ENCODE peak calls at places on chromosomes 6 and 20, in six cellular contexts. Q is lung microvascular endothelial cell, Y is iPS-NIHi11, S is T-cell, D is fibroblast of lung, W is neural progenitor cell. B is an unnamed sample.

GRCh38 chr6:27575594-27576361 is 102.9 kb upstream of the ZNF184 start:
- DNase-seq in Q (no peak), Y (no peak), S (no peak), D (no peak), W (no peak), B (no peak)

GRCh38 chr20:50467618-50468373 is 42.4 kb upstream of the PTPN1 start:
- DNase-seq in Q (peak; percentile 57), Y (peak; percentile 67), S (peak; percentile 16), D (peak; percentile 68), W (peak; percentile 31), B (peak; percentile 28)

GRCh38 chr20:52193133-52193532 is 1.6 kb upstream of the ZFP64 start:
- DNase-seq in Q (no peak), Y (no peak), S (no peak), D (no peak), W (no peak), B (no peak)

GRCh38 chr20:20204326-20204725 is 152.0 kb downstream of the CFAP61 start:
- DNase-seq in Q (no peak), Y (no peak), S (no peak), D (no peak), W (no peak), B (no peak)

GRCh38 chr6:26183581-26184408 is 96.6 kb downstream of the HFE start:
- DNase-seq in Q (peak; percentile 87), Y (peak; percentile 47), S (no peak), D (peak; percentile 95), W (peak; percentile 76), B (peak; percentile 91)

GRCh38 chr6:37477186-37477585 is 22.5 kb downstream of the CCDC167 start:
- DNase-seq in Q (no peak), Y (no peak), S (no peak), D (no peak), W (no peak), B (no peak)

GRCh38 chr6:131552572-131552971 is 20.5 kb upstream of the ARG1 start:
- DNase-seq in Q (no peak), Y (no peak), S (no peak), D (no peak), W (no peak), B (no peak)

GRCh38 chr20:62726276-62726675 is 17.6 kb downstream of the NTSR1 start:
- DNase-seq in Q (no peak), Y (no peak), S (no peak), D (no peak), W (no peak), B (no peak)

GRCh38 chr6:158784505-158784904 is 34.7 kb downstream of the EZR start:
- DNase-seq in Q (peak; percentile 83), Y (no peak), S (no peak), D (no peak), W (no peak), B (no peak)

GRCh38 chr6:139587469-139587868 is 213.0 kb upstream of the CITED2 start:
- DNase-seq in Q (peak; percentile 86), Y (no peak), S (no peak), D (peak; percentile 86), W (no peak), B (no peak)

GRCh38 chr20:38674178-38675133 is 49.8 kb upstream of the SLC32A1 start:
- DNase-seq in Q (peak; percentile 68), Y (peak; percentile 96), S (peak; percentile 34), D (peak; percentile 49), W (peak; percentile 86), B (peak; percentile 90)

GRCh38 chr20:60132162-60132826 is 174.1 kb downstream of the CDH26 start:
- DNase-seq in Q (no peak), Y (no peak), S (no peak), D (no peak), W (no peak), B (no peak)

GRCh38 chr6:19332806-19333460 is 504.2 kb upstream of the ID4 start:
- DNase-seq in Q (no peak), Y (no peak), S (no peak), D (no peak), W (no peak), B (no peak)

GRCh38 chr6:63785006-63785405 is 149.4 kb downstream of the PHF3 start:
- DNase-seq in Q (no peak), Y (no peak), S (no peak), D (no peak), W (no peak), B (no peak)

GRCh38 chr6:168822376-168822775 is 381.4 kb downstream of the SMOC2 start:
- DNase-seq in Q (no peak), Y (no peak), S (no peak), D (no peak), W (no peak), B (no peak)

GRCh38 chr6:120903836-120904235 is 430.4 kb downstream of the TBC1D32 start:
- DNase-seq in Q (no peak), Y (no peak), S (no peak), D (no peak), W (peak; percentile 39), B (no peak)

GRCh38 chr6:21949211-21949801 is 347.5 kb downstream of the PRL start:
- DNase-seq in Q (no peak), Y (peak; percentile 19), S (no peak), D (no peak), W (no peak), B (peak; percentile 53)

GRCh38 chr20:57432874-57433491 is 41.8 kb downstream of the RBM38 start:
- DNase-seq in Q (no peak), Y (no peak), S (peak; percentile 51), D (no peak), W (no peak), B (no peak)

GRCh38 chr20:44026932-44027685 is 112.5 kb downstream of the TOX2 start:
- DNase-seq in Q (no peak), Y (no peak), S (no peak), D (no peak), W (no peak), B (no peak)

GRCh38 chr20:4513720-4514119 is 208.0 kb upstream of the PRND start:
- DNase-seq in Q (peak; percentile 71), Y (no peak), S (no peak), D (peak; percentile 73), W (no peak), B (no peak)

GRCh38 chr20:1775117-1775516 is 117.5 kb upstream of the SIRPG start:
- DNase-seq in Q (no peak), Y (no peak), S (no peak), D (peak; percentile 9), W (no peak), B (no peak)

GRCh38 chr6:70903665-70904452 is 53.0 kb downstream of the B3GAT2 start:
- DNase-seq in Q (no peak), Y (no peak), S (no peak), D (no peak), W (no peak), B (no peak)

GRCh38 chr6:98458713-98459112 is 375.7 kb upstream of the POU3F2 start:
- DNase-seq in Q (no peak), Y (no peak), S (no peak), D (no peak), W (no peak), B (no peak)

GRCh38 chr20:51607170-51607569 is 64.7 kb upstream of the NFATC2 start:
- DNase-seq in Q (no peak), Y (no peak), S (no peak), D (no peak), W (no peak), B (no peak)